ENCODE peak calls at places on chromosomes 2 and 18, in eight cellular contexts. One of them, this sample, is unnamed.

GRCh38 chr18:55421612-55422381 is 166.2 kb downstream of the TCF4 start:
- DNase-seq in MCF 10A: no peak
- DNase-seq in left ventricle myocardium inferior: no peak
- DNase-seq in AG10803: peak
- DNase-seq in thoracic aorta: no peak
- DNase-seq in HTR-8/SVneo: no peak
- DNase-seq in DMS 273 treated with DMSO at 0.1 percent for 48 hours: peak
- DNase-seq in AG04449: no peak
- DNase-seq in this sample: no peak

GRCh38 chr18:3380384-3380961 is 69.5 kb upstream of the TGIF1 start:
- DNase-seq in MCF 10A: peak
- DNase-seq in left ventricle myocardium inferior: no peak
- DNase-seq in AG10803: no peak
- DNase-seq in thoracic aorta: no peak
- DNase-seq in HTR-8/SVneo: peak
- DNase-seq in DMS 273 treated with DMSO at 0.1 percent for 48 hours: no peak
- DNase-seq in AG04449: no peak
- DNase-seq in this sample: no peak

GRCh38 chr18:45839415-45840395 is 14.2 kb downstream of the SIGLEC15 start:
- DNase-seq in MCF 10A: peak
- DNase-seq in left ventricle myocardium inferior: no peak
- DNase-seq in AG10803: peak
- DNase-seq in thoracic aorta: no peak
- DNase-seq in HTR-8/SVneo: peak
- DNase-seq in DMS 273 treated with DMSO at 0.1 percent for 48 hours: no peak
- DNase-seq in AG04449: no peak
- DNase-seq in this sample: no peak

GRCh38 chr2:6958616-6959235 is 41.5 kb downstream of the RNF144A start:
- DNase-seq in MCF 10A: peak
- DNase-seq in left ventricle myocardium inferior: no peak
- DNase-seq in AG10803: no peak
- DNase-seq in thoracic aorta: no peak
- DNase-seq in HTR-8/SVneo: no peak
- DNase-seq in DMS 273 treated with DMSO at 0.1 percent for 48 hours: no peak
- DNase-seq in AG04449: no peak
- DNase-seq in this sample: no peak

GRCh38 chr18:30280861-30281470 is 761.6 kb downstream of the DSC3 start:
- DNase-seq in MCF 10A: peak
- DNase-seq in left ventricle myocardium inferior: no peak
- DNase-seq in AG10803: peak
- DNase-seq in thoracic aorta: no peak
- DNase-seq in HTR-8/SVneo: peak
- DNase-seq in DMS 273 treated with DMSO at 0.1 percent for 48 hours: no peak
- DNase-seq in AG04449: no peak
- DNase-seq in this sample: peak

GRCh38 chr18:48124857-48125626 is 194.6 kb upstream of the SMAD2 start:
- DNase-seq in MCF 10A: no peak
- DNase-seq in left ventricle myocardium inferior: no peak
- DNase-seq in AG10803: no peak
- DNase-seq in thoracic aorta: no peak
- DNase-seq in HTR-8/SVneo: no peak
- DNase-seq in DMS 273 treated with DMSO at 0.1 percent for 48 hours: no peak
- DNase-seq in AG04449: no peak
- DNase-seq in this sample: no peak

GRCh38 chr2:238097201-238097987 is 2.7 kb upstream of the ESPNL start:
- DNase-seq in MCF 10A: no peak
- DNase-seq in left ventricle myocardium inferior: no peak
- DNase-seq in AG10803: no peak
- DNase-seq in thoracic aorta: no peak
- DNase-seq in HTR-8/SVneo: no peak
- DNase-seq in DMS 273 treated with DMSO at 0.1 percent for 48 hours: no peak
- DNase-seq in AG04449: no peak
- DNase-seq in this sample: no peak

GRCh38 chr2:22517141-22517540 is 867.8 kb upstream of the KLHL29 start:
- DNase-seq in MCF 10A: no peak
- DNase-seq in left ventricle myocardium inferior: no peak
- DNase-seq in AG10803: no peak
- DNase-seq in thoracic aorta: no peak
- DNase-seq in HTR-8/SVneo: no peak
- DNase-seq in DMS 273 treated with DMSO at 0.1 percent for 48 hours: no peak
- DNase-seq in AG04449: no peak
- DNase-seq in this sample: no peak

GRCh38 chr2:46331099-46331766 is 34.0 kb downstream of the EPAS1 start:
- DNase-seq in MCF 10A: peak
- DNase-seq in left ventricle myocardium inferior: no peak
- DNase-seq in AG10803: peak
- DNase-seq in thoracic aorta: no peak
- DNase-seq in HTR-8/SVneo: no peak
- DNase-seq in DMS 273 treated with DMSO at 0.1 percent for 48 hours: no peak
- DNase-seq in AG04449: no peak
- DNase-seq in this sample: no peak

GRCh38 chr2:37323770-37324535 is 680 bp downstream of the PRKD3 start:
- DNase-seq in MCF 10A: peak
- DNase-seq in left ventricle myocardium inferior: peak
- DNase-seq in AG10803: peak
- DNase-seq in thoracic aorta: no peak
- DNase-seq in HTR-8/SVneo: peak
- DNase-seq in DMS 273 treated with DMSO at 0.1 percent for 48 hours: no peak
- DNase-seq in AG04449: no peak
- DNase-seq in this sample: no peak

GRCh38 chr2:62443886-62444285 is 62.1 kb downstream of the TMEM17 start:
- DNase-seq in MCF 10A: no peak
- DNase-seq in left ventricle myocardium inferior: no peak
- DNase-seq in AG10803: no peak
- DNase-seq in thoracic aorta: no peak
- DNase-seq in HTR-8/SVneo: no peak
- DNase-seq in DMS 273 treated with DMSO at 0.1 percent for 48 hours: no peak
- DNase-seq in AG04449: no peak
- DNase-seq in this sample: no peak

GRCh38 chr18:37403100-37403781 is 162.4 kb downstream of the CELF4 start:
- DNase-seq in MCF 10A: peak
- DNase-seq in left ventricle myocardium inferior: peak
- DNase-seq in AG10803: peak
- DNase-seq in thoracic aorta: no peak
- DNase-seq in HTR-8/SVneo: peak
- DNase-seq in DMS 273 treated with DMSO at 0.1 percent for 48 hours: peak
- DNase-seq in AG04449: peak
- DNase-seq in this sample: peak